ENCODE peak calls at places on chromosomes 2 and 18, in six cellular contexts. S, E, K, F, J and V are unnamed samples.

GRCh38 chr2:240786871-240787311 is 33.1 kb downstream of the KIF1A start:
- DNase-seq in S (no peak), E (no peak), K (no peak), F (peak; percentile 12), J (no peak), V (no peak)

GRCh38 chr18:73476021-73476420 is 608.2 kb upstream of the NETO1 start:
- DNase-seq in S (no peak), E (no peak), K (no peak), F (no peak), J (no peak), V (no peak)

GRCh38 chr2:196449083-196449482 is 190.4 kb upstream of the CCDC150 start:
- DNase-seq in S (no peak), E (no peak), K (no peak), F (no peak), J (no peak), V (no peak)

GRCh38 chr2:129661942-129662341 is 317.5 kb upstream of the RAB6C start:
- DNase-seq in S (no peak), E (no peak), K (no peak), F (no peak), J (no peak), V (no peak)

GRCh38 chr2:178448968-178449661 is 1.9 kb downstream of the PRKRA start:
- DNase-seq in S (no peak), E (no peak), K (no peak), F (no peak), J (no peak), V (no peak)

GRCh38 chr2:112884869-112885502 is 26.0 kb upstream of the IL37 start:
- DNase-seq in S (peak; percentile 72), E (peak; percentile 86), K (peak; percentile 72), F (peak; percentile 46), J (peak; percentile 77), V (no peak)

GRCh38 chr2:74551942-74552913 is 1.5 kb downstream of the LOXL3 start:
- DNase-seq in S (no peak), E (no peak), K (no peak), F (no peak), J (no peak), V (no peak)

GRCh38 chr2:155442755-155443372 is 744.4 kb downstream of the KCNJ3 start:
- DNase-seq in S (no peak), E (peak; percentile 17), K (no peak), F (no peak), J (no peak), V (no peak)

GRCh38 chr2:234488913-234489451 is 7.9 kb downstream of the ARL4C start:
- DNase-seq in S (peak; percentile 76), E (no peak), K (no peak), F (peak; percentile 89), J (no peak), V (no peak)

GRCh38 chr18:63185979-63186378 is 133.6 kb downstream of the BCL2 start:
- DNase-seq in S (no peak), E (no peak), K (no peak), F (no peak), J (no peak), V (no peak)

GRCh38 chr2:217900010-217900779 is 102.6 kb downstream of the TNS1 start:
- DNase-seq in S (no peak), E (no peak), K (peak; percentile 57), F (no peak), J (no peak), V (no peak)

GRCh38 chr2:11333431-11334183 is 10.8 kb downstream of the ROCK2 start:
- DNase-seq in S (no peak), E (no peak), K (no peak), F (no peak), J (no peak), V (no peak)

GRCh38 chr2:23486676-23487075 is 101.7 kb downstream of the KLHL29 start:
- DNase-seq in S (no peak), E (no peak), K (no peak), F (no peak), J (no peak), V (no peak)

GRCh38 chr18:6561029-6561861 is 146.5 kb upstream of the L3MBTL4 start:
- DNase-seq in S (no peak), E (no peak), K (peak; percentile 89), F (no peak), J (no peak), V (no peak)

GRCh38 chr2:111122631-111123421 is 2.1 kb downstream of the BCL2L11 start:
- DNase-seq in S (peak; percentile 36), E (peak; percentile 71), K (peak; percentile 72), F (no peak), J (peak; percentile 23), V (peak; percentile 5)